ENCODE peak calls at places on chromosome 16, in nine cellular contexts. V is psoas muscle; O is hypothalamus; Q is stimulated activated naive B cell treated with anti-CD40 and anti-IgM and Interleukin-4, amounts not matched to agents 10 μg/mL and 1 μg/mL and 100 μg/mL, for 72 hours; T is progenitor cell of endocrine pancreas; S is NCI-H510A treated with DMSO at 0.1 percent for 48 hours; R is naive thymus-derived CD4-positive, alpha-beta T cell; Y is GM12891; M is stromal cell of bone marrow. U is an unnamed sample.

GRCh38 chr16:65281636-65282035 is 159.8 kb upstream of the CDH11 start:
- DNase-seq in T (no peak), S (no peak), Y (no peak), R (no peak), M (no peak), O (no peak), Q (no peak), V (no peak), U (no peak)

GRCh38 chr16:56116577-56116964 is 74.7 kb upstream of the GNAO1 start:
- DNase-seq in R (no peak), Y (no peak), S (no peak), M (no peak), V (no peak), T (no peak), Q (no peak), O (no peak), U (no peak)

GRCh38 chr16:87593710-87594258 is 8.5 kb upstream of the JPH3 start:
- DNase-seq in V (no peak), Q (no peak), M (no peak), Y (no peak), O (no peak), T (no peak), R (no peak), S (no peak), U (no peak)

GRCh38 chr16:80804061-80804450 is 342 bp downstream of the CDYL2 start:
- DNase-seq in Q (peak), T (no peak), M (peak), R (peak), V (peak), Y (peak), S (no peak), O (no peak), U (peak)

GRCh38 chr16:84065536-84066132 is 23.0 kb upstream of the SLC38A8 start:
- DNase-seq in Q (no peak), V (no peak), M (peak), R (no peak), O (peak), T (peak), Y (no peak), S (peak), U (peak)

GRCh38 chr16:71626858-71627213 is 852 bp downstream of the MARVELD3 start:
- DNase-seq in S (peak), M (no peak), V (no peak), Q (no peak), T (peak), O (no peak), R (no peak), Y (peak), U (no peak)

GRCh38 chr16:61289141-61289540 is 747.1 kb downstream of the CDH8 start:
- DNase-seq in M (no peak), V (no peak), O (no peak), Q (no peak), Y (no peak), T (no peak), R (no peak), S (no peak), U (no peak)

GRCh38 chr16:57091990-57092785 is at the start of gene CPNE2:
- DNase-seq in R (no peak), Y (peak), Q (no peak), V (peak), O (no peak), T (peak), S (peak), M (no peak), U (peak)

GRCh38 chr16:68236804-68237242 is 896 bp upstream of the ESRP2 start:
- DNase-seq in V (no peak), T (no peak), S (no peak), R (no peak), Y (no peak), Q (no peak), O (no peak), M (no peak), U (no peak)

GRCh38 chr16:88320947-88321634 is 61.7 kb upstream of the ZNF469 start:
- DNase-seq in O (no peak), M (no peak), R (no peak), Y (no peak), T (no peak), Q (peak), S (no peak), V (no peak), U (no peak)

GRCh38 chr16:56477096-56477878 is 25.9 kb downstream of the OGFOD1 start:
- DNase-seq in M (peak), O (no peak), V (no peak), S (no peak), Q (no peak), Y (no peak), T (no peak), R (no peak), U (no peak)

GRCh38 chr16:49608801-49609200 is 235.2 kb downstream of the C16orf78 start:
- DNase-seq in T (no peak), Q (no peak), R (no peak), Y (no peak), M (peak), V (peak), S (no peak), O (no peak), U (no peak)

GRCh38 chr16:31008154-31008950 is 2.1 kb downstream of the STX1B start:
- DNase-seq in M (no peak), O (no peak), Q (no peak), R (no peak), V (no peak), T (no peak), Y (no peak), S (no peak), U (no peak)

GRCh38 chr16:64669573-64669972 is 452.3 kb downstream of the CDH11 start:
- DNase-seq in S (no peak), O (no peak), R (no peak), Q (no peak), V (no peak), T (no peak), M (no peak), Y (no peak), U (no peak)

GRCh38 chr16:2468725-2469398 is 2.2 kb upstream of the NTN3 start:
- DNase-seq in Q (peak), Y (no peak), T (no peak), M (no peak), O (no peak), R (no peak), V (no peak), S (peak), U (no peak)

GRCh38 chr16:25189305-25189704 is 27.4 kb upstream of the AQP8 start:
- DNase-seq in T (no peak), R (no peak), O (no peak), M (no peak), Y (no peak), S (no peak), Q (no peak), V (no peak), U (no peak)

GRCh38 chr16:21654881-21655280 is 2.5 kb upstream of the IGSF6 start:
- DNase-seq in R (no peak), S (no peak), Q (no peak), V (no peak), Y (no peak), O (no peak), T (no peak), M (no peak), U (no peak)

GRCh38 chr16:70523013-70523620 is at the start of gene COG4:
- DNase-seq in S (peak), Y (peak), T (peak), V (peak), R (peak), Q (peak), O (peak), M (peak), U (peak)

GRCh38 chr16:84982434-84982833 is 28.9 kb downstream of the ZDHHC7 start:
- DNase-seq in R (no peak), V (peak), M (no peak), Y (no peak), T (no peak), S (no peak), O (no peak), Q (no peak), U (no peak)

GRCh38 chr16:16137110-16137509 is 86.2 kb downstream of the ABCC6 start:
- DNase-seq in Q (no peak), R (no peak), O (no peak), T (no peak), M (no peak), S (no peak), V (no peak), Y (no peak), U (no peak)

GRCh38 chr16:4200000-4200780 is 41.7 kb downstream of the SRL start:
- DNase-seq in Y (no peak), O (peak), Q (no peak), T (peak), R (no peak), S (peak), M (no peak), V (peak), U (peak)

U was measured in neural crest cell.